ENCODE peak calls at places on chromosomes 6 and 20, in four cellular contexts. K is amygdala, N is testis, B is NCI-H345. J is an unnamed sample.

GRCh38 chr20:61263084-61263695 is 11.1 kb downstream of the CDH4 start:
- DNase-seq in K (no peak), N (peak), B (no peak), J (no peak)

GRCh38 chr6:68967549-68968300 is 332.6 kb downstream of the ADGRB3 start:
- DNase-seq in K (peak), N (peak), B (peak), J (no peak)

GRCh38 chr20:58546312-58546711 is 31.1 kb upstream of the APCDD1L start:
- DNase-seq in K (no peak), N (peak), B (no peak), J (no peak)

GRCh38 chr6:14638932-14639875 is 521.6 kb downstream of the CD83 start:
- DNase-seq in K (no peak), N (peak), B (peak), J (no peak)

GRCh38 chr20:10297684-10298240 is 79.1 kb downstream of the SNAP25 start:
- DNase-seq in K (no peak), N (no peak), B (no peak), J (no peak)

GRCh38 chr6:138107752-138108592 is 753 bp upstream of the PERP start:
- DNase-seq in K (no peak), N (peak), B (peak), J (no peak)

GRCh38 chr6:116015560-116015959 is 45.1 kb downstream of the FRK start:
- DNase-seq in K (no peak), N (no peak), B (no peak), J (no peak)

GRCh38 chr6:56517155-56517745 is 125.4 kb downstream of the DST start:
- DNase-seq in K (no peak), N (no peak), B (no peak), J (no peak)

GRCh38 chr6:44733868-44734267 is 346.4 kb downstream of the CDC5L start:
- DNase-seq in K (no peak), N (peak), B (no peak), J (no peak)

GRCh38 chr6:126064994-126065401 is 78.7 kb downstream of the TRMT11 start:
- DNase-seq in K (no peak), N (no peak), B (no peak), J (no peak)

GRCh38 chr6:155883334-155883731 is 427.7 kb upstream of the NOX3 start:
- DNase-seq in K (no peak), N (no peak), B (no peak), J (no peak)

GRCh38 chr6:43824741-43825064 is 54.7 kb downstream of the VEGFA start:
- DNase-seq in K (no peak), N (no peak), B (no peak), J (no peak)

GRCh38 chr20:61280217-61280980 is 28.3 kb downstream of the CDH4 start:
- DNase-seq in K (no peak), N (no peak), B (no peak), J (no peak)

GRCh38 chr6:8814440-8815000 is 379.2 kb upstream of the SLC35B3 start:
- DNase-seq in K (no peak), N (no peak), B (no peak), J (no peak)

GRCh38 chr20:47454298-47455132 is 47.2 kb upstream of the NCOA3 start:
- DNase-seq in K (no peak), N (no peak), B (no peak), J (no peak)

GRCh38 chr20:25039697-25040437 is 18.1 kb downstream of the ACSS1 start:
- DNase-seq in K (peak), N (peak), B (no peak), J (peak)

GRCh38 chr20:62938105-62938888 is at the start of gene GID8:
- DNase-seq in K (no peak), N (peak), B (no peak), J (no peak)

GRCh38 chr6:2957696-2958330 is 13.6 kb downstream of the SERPINB6 start:
- DNase-seq in K (no peak), N (peak), B (no peak), J (no peak)

GRCh38 chr6:35051393-35051792 is 89.7 kb downstream of the TCP11 start:
- DNase-seq in K (no peak), N (no peak), B (peak), J (no peak)

GRCh38 chr6:170438402-170438753 is 114.7 kb downstream of the PSMB1 start:
- DNase-seq in K (peak), N (peak), B (peak), J (peak)

GRCh38 chr6:125259354-125259736 is 42.4 kb downstream of the HDDC2 start:
- DNase-seq in K (no peak), N (no peak), B (no peak), J (no peak)

GRCh38 chr20:43953919-43954617 is 39.4 kb downstream of the TOX2 start:
- DNase-seq in K (no peak), N (no peak), B (no peak), J (no peak)

GRCh38 chr20:21202284-21202683 is 76.4 kb downstream of the KIZ start:
- DNase-seq in K (no peak), N (no peak), B (no peak), J (no peak)

GRCh38 chr6:36319436-36319762 is 17.3 kb downstream of the BNIP5 start:
- DNase-seq in K (no peak), N (no peak), B (peak), J (no peak)

GRCh38 chr6:115796061-115796460 is 264.6 kb downstream of the FRK start:
- DNase-seq in K (no peak), N (no peak), B (no peak), J (no peak)

GRCh38 chr20:3980260-3981131 is 34.9 kb downstream of the RNF24 start:
- DNase-seq in K (no peak), N (no peak), B (no peak), J (no peak)

GRCh38 chr6:161374971-161375873 is 101.4 kb upstream of the AGPAT4 start:
- DNase-seq in K (peak), N (peak), B (peak), J (no peak)

GRCh38 chr20:33154252-33154651 is 13.7 kb upstream of the BPIFA2 start:
- DNase-seq in K (no peak), N (no peak), B (no peak), J (no peak)

GRCh38 chr6:143694560-143694959 is 16.8 kb downstream of the PHACTR2 start:
- DNase-seq in K (no peak), N (no peak), B (no peak), J (no peak)

GRCh38 chr6:68087399-68088133 is 547.5 kb upstream of the ADGRB3 start:
- DNase-seq in K (no peak), N (no peak), B (no peak), J (no peak)

GRCh38 chr20:58995461-58996225 is 11.4 kb downstream of the CTSZ start:
- DNase-seq in K (no peak), N (no peak), B (no peak), J (no peak)

GRCh38 chr20:36246410-36246809 is 10.1 kb downstream of the AAR2 start:
- DNase-seq in K (no peak), N (no peak), B (no peak), J (no peak)

GRCh38 chr6:72250664-72251063 is 364.3 kb downstream of the RIMS1 start:
- DNase-seq in K (no peak), N (no peak), B (no peak), J (no peak)

GRCh38 chr20:58243653-58244410 is 15.4 kb upstream of the ANKRD60 start:
- DNase-seq in K (no peak), N (no peak), B (no peak), J (no peak)

GRCh38 chr6:40349092-40349491 is 238.1 kb downstream of the LRFN2 start:
- DNase-seq in K (no peak), N (peak), B (no peak), J (no peak)

GRCh38 chr20:34675561-34675960 is 1.3 kb downstream of the PIGU start:
- DNase-seq in K (no peak), N (no peak), B (no peak), J (no peak)

GRCh38 chr6:85764844-85765243 is 122.2 kb upstream of the SYNCRIP start:
- DNase-seq in K (no peak), N (no peak), B (no peak), J (no peak)

GRCh38 chr6:33277663-33278391 is 904 bp downstream of the B3GALT4 start:
- DNase-seq in K (no peak), N (no peak), B (no peak), J (no peak)

GRCh38 chr6:56618050-56618449 is 24.6 kb downstream of the DST start:
- DNase-seq in K (no peak), N (no peak), B (no peak), J (no peak)